ENCODE peak calls at places on chromosomes 3 and 15, in four cellular contexts. R is IMR-90, D is GM12878, N is K562. P is an unnamed sample.

GRCh38 chr15:64854526-64854925 is 12.8 kb downstream of the PLEKHO2 start:
- DNase-seq in R (no peak), D (no peak), N (no peak), P (no peak)

GRCh38 chr3:196351541-196351940 is 13.4 kb upstream of the TM4SF19 start:
- DNase-seq in R (no peak), D (no peak), N (no peak), P (no peak)

GRCh38 chr3:189307963-189308362 is 136.2 kb downstream of the TPRG1 start:
- DNase-seq in R (no peak), D (no peak), N (no peak), P (no peak)

GRCh38 chr15:95341686-95342085 is 988.8 kb upstream of the NR2F2 start:
- DNase-seq in R (no peak), D (no peak), N (no peak), P (no peak)

GRCh38 chr3:130276203-130276803 is 69.2 kb upstream of the COL6A5 start:
- DNase-seq in R (peak), D (no peak), N (peak), P (peak)

GRCh38 chr3:153313307-153313945 is 151.4 kb downstream of the RAP2B start:
- DNase-seq in R (peak), D (no peak), N (no peak), P (no peak)

GRCh38 chr3:172646439-172647015 is 64.3 kb downstream of the NCEH1 start:
- DNase-seq in R (peak), D (no peak), N (no peak), P (no peak)

GRCh38 chr3:59766165-59766872 is 716.5 kb upstream of the CFAP20DC start:
- DNase-seq in R (peak), D (no peak), N (no peak), P (no peak)

GRCh38 chr3:89375451-89375850 is 268.0 kb downstream of the EPHA3 start:
- DNase-seq in R (no peak), D (no peak), N (no peak), P (no peak)

GRCh38 chr3:194488007-194488742 is 1.4 kb upstream of the ATP13A3 start:
- DNase-seq in R (no peak), D (no peak), N (peak), P (no peak)

GRCh38 chr3:47149339-47149933 is 14.5 kb downstream of the SETD2 start:
- DNase-seq in R (no peak), D (no peak), N (no peak), P (no peak)

GRCh38 chr3:72481542-72481941 is 366.7 kb downstream of the SHQ1 start:
- DNase-seq in R (no peak), D (no peak), N (no peak), P (no peak)

DNA sequence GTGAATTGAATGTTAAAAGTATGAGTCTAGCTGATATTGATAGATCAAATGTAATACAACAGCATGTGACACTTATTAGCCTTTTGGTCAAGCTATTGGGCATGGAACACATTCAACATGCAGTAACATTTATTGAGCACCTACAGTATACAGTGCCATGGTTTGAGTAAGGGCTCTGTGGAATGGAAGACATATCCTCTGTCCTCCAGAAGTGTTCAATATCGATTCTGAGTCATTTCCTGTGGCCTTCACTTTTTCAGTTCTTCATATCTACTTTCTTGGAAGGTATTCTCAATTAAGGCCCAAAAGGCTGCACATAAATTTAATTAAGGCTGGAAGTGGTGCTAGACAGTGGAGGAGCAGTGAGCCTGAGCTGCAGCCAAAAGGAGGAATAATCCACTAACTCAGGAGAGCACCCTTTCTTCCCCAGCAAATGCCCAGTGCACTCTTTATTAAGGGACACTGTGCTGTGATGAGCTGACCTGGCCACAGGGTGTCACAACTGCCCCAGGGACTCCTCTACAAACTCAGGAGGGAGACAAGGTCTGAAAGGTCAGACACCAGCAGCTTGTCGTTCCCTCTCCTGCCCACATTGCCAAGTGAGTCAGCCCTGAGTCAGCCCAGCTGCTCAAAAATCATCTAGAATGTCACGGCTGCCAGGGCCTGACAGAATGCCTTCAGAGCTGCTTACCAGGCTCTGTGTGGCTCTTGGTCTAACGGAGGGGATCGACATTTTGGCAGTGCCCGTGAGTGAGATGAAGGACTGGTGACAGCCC is 544.8 kb downstream of the AGBL1 start:
- DNase-seq in R (peak), D (no peak), N (no peak), P (peak)
- TF ChIP-seq RCOR1 in R (no peak), D (no peak), N (no peak), P (no peak)

GRCh38 chr3:13618836-13619235 is 69.9 kb downstream of the FBLN2 start:
- DNase-seq in R (no peak), D (no peak), N (no peak), P (no peak)

GRCh38 chr3:13620776-13621365 is 71.9 kb downstream of the FBLN2 start:
- DNase-seq in R (no peak), D (no peak), N (no peak), P (no peak)

GRCh38 chr3:13617981-13618380 is 69.1 kb downstream of the FBLN2 start:
- DNase-seq in R (no peak), D (no peak), N (no peak), P (no peak)

GRCh38 chr3:13620281-13620680 is 71.4 kb downstream of the FBLN2 start:
- DNase-seq in R (no peak), D (no peak), N (no peak), P (no peak)

GRCh38 chr3:13619661-13620230 is 70.8 kb downstream of the FBLN2 start:
- DNase-seq in R (no peak), D (no peak), N (peak), P (no peak)
- TF ChIP-seq CTCF in R (no peak), D (no peak), N (peak), P (no peak)

DNA sequence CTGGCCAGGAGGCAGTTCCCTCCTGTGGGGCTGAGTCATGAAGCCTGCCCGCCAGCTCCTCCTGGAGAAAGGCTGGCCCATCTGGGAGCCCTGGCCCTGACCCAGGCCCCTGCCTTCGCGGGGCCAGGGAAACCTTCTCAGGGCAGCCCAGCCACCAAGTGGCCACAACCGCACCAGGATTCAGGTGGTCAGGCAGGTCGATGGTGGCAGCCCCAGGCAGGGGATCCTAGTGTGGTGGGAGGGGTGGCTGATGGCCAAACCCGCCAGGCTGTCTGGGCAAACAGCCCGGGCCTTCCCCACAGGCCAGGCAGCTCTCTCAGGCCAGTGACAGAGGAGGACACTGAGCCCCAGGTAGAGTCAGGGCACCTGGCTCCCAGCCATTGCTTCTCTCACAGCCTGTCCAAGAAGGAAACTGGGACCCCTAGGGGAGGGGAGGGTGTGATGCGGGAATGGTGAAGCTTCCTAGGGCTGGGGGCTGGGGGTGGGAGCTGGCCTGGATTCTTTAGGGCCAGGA is 1.2 kb downstream of the TWF2 start:
- DNase-seq in R (peak), D (no peak), N (peak), P (peak)
- TF ChIP-seq POLR2A in R (no peak), D (no peak), N (no peak), P (no peak)

DNA sequence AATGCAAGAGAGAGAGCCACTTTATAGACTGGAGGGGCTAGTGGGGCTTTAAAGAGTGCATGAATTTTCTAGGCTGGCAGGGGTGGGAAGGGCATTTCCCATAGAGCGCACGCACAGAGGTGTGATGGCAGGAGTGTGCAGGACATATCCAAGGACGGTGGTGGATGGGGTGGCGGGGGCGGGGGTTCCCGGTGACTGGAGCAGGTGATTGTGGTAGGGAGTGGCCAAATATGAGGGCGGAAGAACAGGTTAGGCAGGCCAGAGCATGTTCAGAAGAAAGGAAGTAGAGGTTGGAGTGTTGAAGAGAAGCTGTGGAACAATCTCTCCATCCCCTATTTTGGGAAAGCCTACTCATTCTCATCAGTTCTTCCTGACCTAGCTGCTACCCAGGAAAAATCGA is 18.1 kb downstream of the FAM81A start:
- DNase-seq in R (no peak), D (no peak), N (no peak), P (no peak)
- TF ChIP-seq RCOR1 in R (no peak), D (no peak), N (no peak), P (no peak)

DNA sequence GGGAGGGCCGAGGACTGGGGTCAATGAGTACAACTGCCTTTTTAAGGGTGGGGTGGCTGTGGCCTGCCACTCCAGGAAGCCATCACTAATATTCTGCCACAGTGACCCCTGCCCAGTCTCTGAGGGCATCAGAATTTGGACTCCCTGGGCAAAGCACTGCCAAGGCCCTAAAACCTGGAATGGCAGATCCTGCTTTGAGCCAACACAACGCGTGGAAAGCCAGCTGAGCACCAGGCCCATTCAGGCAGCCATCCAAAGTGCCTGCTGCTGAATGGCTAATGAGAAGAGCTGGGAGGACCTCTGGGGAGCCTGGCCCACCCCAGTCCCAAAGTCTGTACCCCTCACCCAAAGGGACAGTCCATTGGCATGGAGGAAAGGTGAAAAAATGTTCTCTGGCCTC is 5.0 kb downstream of the TWF2 start:
- DNase-seq in R (no peak), D (no peak), N (no peak), P (no peak)
- TF ChIP-seq CTCF in R (no peak), D (no peak), N (no peak), P (no peak)

GRCh38 chr15:37586976-37587375 is 347.5 kb upstream of the TMCO5A start:
- DNase-seq in R (peak), D (no peak), N (no peak), P (no peak)

GRCh38 chr15:37581866-37582532 is 352.4 kb upstream of the TMCO5A start:
- DNase-seq in R (no peak), D (no peak), N (no peak), P (no peak)

GRCh38 chr15:37576952-37577351 is 357.5 kb upstream of the TMCO5A start:
- DNase-seq in R (no peak), D (no peak), N (no peak), P (no peak)

GRCh38 chr15:37585966-37586656 is 348.3 kb upstream of the TMCO5A start:
- DNase-seq in R (peak), D (no peak), N (no peak), P (no peak)

GRCh38 chr15:37582852-37583251 is 351.6 kb upstream of the TMCO5A start:
- DNase-seq in R (no peak), D (no peak), N (no peak), P (no peak)
- TF ChIP-seq POLR2A in R (no peak), D (no peak), N (no peak), P (no peak)